ENCODE peak calls at places on chromosomes 2 and 18, in six cellular contexts. One of them, this sample, is unnamed.

GRCh38 chr18:27952741-27953140 is 224.2 kb downstream of the CDH2 start:
- DNase-seq in GM23338: no peak
- DNase-seq in HCT116: no peak
- DNase-seq in SK-N-SH: no peak
- DNase-seq in AG04450: no peak
- DNase-seq in caudate nucleus: no peak
- DNase-seq in this sample: no peak

GRCh38 chr18:27713037-27713726 is 463.7 kb downstream of the CDH2 start:
- DNase-seq in SK-N-SH: no peak
- DNase-seq in HCT116: no peak
- DNase-seq in AG04450: no peak
- DNase-seq in GM23338: peak
- DNase-seq in caudate nucleus: no peak
- DNase-seq in this sample: no peak

GRCh38 chr2:37230581-37230980 is 815 bp downstream of the CEBPZ start:
- DNase-seq in SK-N-SH: peak
- DNase-seq in AG04450: no peak
- DNase-seq in GM23338: no peak
- DNase-seq in caudate nucleus: no peak
- DNase-seq in HCT116: no peak
- DNase-seq in this sample: no peak

GRCh38 chr2:224145751-224146355 is 106.8 kb upstream of the SERPINE2 start:
- DNase-seq in SK-N-SH: no peak
- DNase-seq in GM23338: no peak
- DNase-seq in AG04450: no peak
- DNase-seq in HCT116: peak
- DNase-seq in caudate nucleus: no peak
- DNase-seq in this sample: peak

GRCh38 chr2:158325031-158325781 is 131.3 kb downstream of the CCDC148 start:
- DNase-seq in SK-N-SH: no peak
- DNase-seq in AG04450: no peak
- DNase-seq in GM23338: no peak
- DNase-seq in HCT116: no peak
- DNase-seq in caudate nucleus: no peak
- DNase-seq in this sample: peak

GRCh38 chr2:79887747-79888374 is 375.0 kb downstream of the CTNNA2 start:
- DNase-seq in GM23338: peak
- DNase-seq in caudate nucleus: peak
- DNase-seq in SK-N-SH: peak
- DNase-seq in HCT116: peak
- DNase-seq in AG04450: peak
- DNase-seq in this sample: no peak

GRCh38 chr2:54676656-54677055 is 46.8 kb upstream of the EML6 start:
- DNase-seq in AG04450: no peak
- DNase-seq in HCT116: no peak
- DNase-seq in GM23338: no peak
- DNase-seq in SK-N-SH: no peak
- DNase-seq in caudate nucleus: no peak
- DNase-seq in this sample: no peak

GRCh38 chr2:217418090-217418489 is 558.2 kb upstream of the TNP1 start:
- DNase-seq in SK-N-SH: no peak
- DNase-seq in AG04450: peak
- DNase-seq in GM23338: no peak
- DNase-seq in caudate nucleus: no peak
- DNase-seq in HCT116: no peak
- DNase-seq in this sample: no peak

GRCh38 chr2:164778723-164779122 is 62.9 kb downstream of the COBLL1 start:
- DNase-seq in GM23338: no peak
- DNase-seq in HCT116: no peak
- DNase-seq in AG04450: no peak
- DNase-seq in SK-N-SH: no peak
- DNase-seq in caudate nucleus: no peak
- DNase-seq in this sample: no peak

GRCh38 chr2:234980476-234981187 is 28.8 kb downstream of the SH3BP4 start:
- DNase-seq in HCT116: no peak
- DNase-seq in SK-N-SH: no peak
- DNase-seq in caudate nucleus: no peak
- DNase-seq in AG04450: no peak
- DNase-seq in GM23338: no peak
- DNase-seq in this sample: no peak

GRCh38 chr2:227536445-227536844 is 62.2 kb upstream of the SCYGR2 start:
- DNase-seq in AG04450: no peak
- DNase-seq in caudate nucleus: no peak
- DNase-seq in GM23338: no peak
- DNase-seq in HCT116: no peak
- DNase-seq in SK-N-SH: peak
- DNase-seq in this sample: no peak

GRCh38 chr2:75287624-75288313 is 88.4 kb upstream of the TACR1 start:
- DNase-seq in SK-N-SH: no peak
- DNase-seq in GM23338: no peak
- DNase-seq in HCT116: no peak
- DNase-seq in caudate nucleus: no peak
- DNase-seq in AG04450: no peak
- DNase-seq in this sample: no peak

GRCh38 chr2:74659462-74659861 is 5.4 kb downstream of the SEMA4F start:
- DNase-seq in caudate nucleus: no peak
- DNase-seq in AG04450: no peak
- DNase-seq in HCT116: no peak
- DNase-seq in SK-N-SH: no peak
- DNase-seq in GM23338: no peak
- DNase-seq in this sample: no peak

GRCh38 chr2:209977386-209978239 is 24.8 kb upstream of the RPE start:
- DNase-seq in HCT116: peak
- DNase-seq in AG04450: peak
- DNase-seq in caudate nucleus: no peak
- DNase-seq in GM23338: peak
- DNase-seq in SK-N-SH: peak
- DNase-seq in this sample: no peak

GRCh38 chr2:12684471-12684936 is 32.2 kb upstream of the TRIB2 start:
- DNase-seq in GM23338: peak
- DNase-seq in caudate nucleus: no peak
- DNase-seq in HCT116: no peak
- DNase-seq in AG04450: peak
- DNase-seq in SK-N-SH: no peak
- DNase-seq in this sample: peak

GRCh38 chr2:217261452-217261851 is 401.6 kb upstream of the TNP1 start:
- DNase-seq in caudate nucleus: no peak
- DNase-seq in AG04450: no peak
- DNase-seq in GM23338: no peak
- DNase-seq in SK-N-SH: no peak
- DNase-seq in HCT116: no peak
- DNase-seq in this sample: no peak

GRCh38 chr2:189799531-189799930 is 15.3 kb downstream of the PMS1 start:
- DNase-seq in HCT116: no peak
- DNase-seq in caudate nucleus: no peak
- DNase-seq in GM23338: no peak
- DNase-seq in AG04450: no peak
- DNase-seq in SK-N-SH: no peak
- DNase-seq in this sample: no peak

GRCh38 chr18:12308386-12309100 is 502 bp downstream of the TUBB6 start:
- DNase-seq in caudate nucleus: no peak
- DNase-seq in GM23338: peak
- DNase-seq in SK-N-SH: peak
- DNase-seq in HCT116: no peak
- DNase-seq in AG04450: peak
- DNase-seq in this sample: no peak

DNA sequence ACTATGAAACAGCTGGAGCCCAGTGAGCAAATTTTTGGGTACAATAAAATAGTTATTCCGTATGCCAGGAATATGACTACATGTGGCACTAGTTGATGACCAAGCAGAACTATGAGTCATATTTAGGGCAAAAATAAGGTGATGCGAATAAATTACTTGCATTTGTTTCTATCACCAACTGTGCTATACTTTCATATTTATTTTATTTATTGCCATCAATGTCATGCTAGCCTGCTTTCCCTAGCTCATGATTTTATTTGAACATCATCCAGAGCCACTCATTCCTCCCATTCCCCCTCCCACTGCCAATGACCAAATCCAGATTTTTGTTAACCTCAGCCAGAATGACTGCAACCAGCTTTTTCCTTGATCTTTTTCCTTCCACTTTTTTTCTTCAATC is 13.4 kb upstream of the FAP start:
- DNase-seq in AG04450: no peak
- DNase-seq in SK-N-SH: no peak
- DNase-seq in HCT116: no peak
- DNase-seq in caudate nucleus: no peak
- DNase-seq in GM23338: no peak
- DNase-seq in this sample: no peak
- H3K27ac ChIP-seq in AG04450: no peak
- H3K27ac ChIP-seq in SK-N-SH: peak
- H3K27ac ChIP-seq in HCT116: no peak
- H3K27ac ChIP-seq in caudate nucleus: no peak
- H3K27ac ChIP-seq in GM23338: no peak
- H3K27ac ChIP-seq in this sample: peak

GRCh38 chr2:67486041-67486796 is 89.1 kb downstream of the ETAA1 start:
- DNase-seq in GM23338: no peak
- DNase-seq in HCT116: no peak
- DNase-seq in caudate nucleus: no peak
- DNase-seq in AG04450: no peak
- DNase-seq in SK-N-SH: no peak
- DNase-seq in this sample: peak

GRCh38 chr2:67485431-67485830 is 88.3 kb downstream of the ETAA1 start:
- DNase-seq in caudate nucleus: no peak
- DNase-seq in HCT116: no peak
- DNase-seq in SK-N-SH: no peak
- DNase-seq in GM23338: peak
- DNase-seq in AG04450: no peak
- DNase-seq in this sample: no peak

GRCh38 chr2:67489396-67489795 is 92.3 kb downstream of the ETAA1 start:
- DNase-seq in HCT116: no peak
- DNase-seq in SK-N-SH: no peak
- DNase-seq in caudate nucleus: no peak
- DNase-seq in GM23338: peak
- DNase-seq in AG04450: no peak
- DNase-seq in this sample: no peak

DNA sequence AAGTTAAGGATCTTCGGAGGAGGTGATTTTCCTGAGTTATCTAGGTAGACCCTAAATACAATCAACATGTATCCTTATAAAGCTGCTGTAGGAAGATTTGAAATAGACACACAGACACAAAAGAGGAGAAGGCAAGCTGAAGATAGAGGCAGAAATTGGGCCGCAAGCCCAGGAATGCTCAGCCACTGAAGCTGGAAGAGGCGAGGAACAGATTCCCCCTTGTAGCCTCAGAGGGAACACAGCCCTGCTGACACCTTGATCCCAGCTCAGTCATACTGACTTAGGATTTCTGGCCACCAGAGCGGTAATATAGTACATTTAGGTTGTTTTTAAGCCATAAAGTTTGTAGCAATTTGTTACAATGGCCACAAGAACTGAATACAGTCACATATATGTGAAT is 90.9 kb downstream of the ETAA1 start:
- DNase-seq in caudate nucleus: no peak
- DNase-seq in AG04450: no peak
- DNase-seq in GM23338: no peak
- DNase-seq in HCT116: no peak
- DNase-seq in SK-N-SH: no peak
- DNase-seq in this sample: no peak
- H3K27ac ChIP-seq in caudate nucleus: no peak
- H3K27ac ChIP-seq in AG04450: no peak
- H3K27ac ChIP-seq in GM23338: no peak
- H3K27ac ChIP-seq in HCT116: no peak
- H3K27ac ChIP-seq in SK-N-SH: no peak
- H3K27ac ChIP-seq in this sample: no peak

DNA sequence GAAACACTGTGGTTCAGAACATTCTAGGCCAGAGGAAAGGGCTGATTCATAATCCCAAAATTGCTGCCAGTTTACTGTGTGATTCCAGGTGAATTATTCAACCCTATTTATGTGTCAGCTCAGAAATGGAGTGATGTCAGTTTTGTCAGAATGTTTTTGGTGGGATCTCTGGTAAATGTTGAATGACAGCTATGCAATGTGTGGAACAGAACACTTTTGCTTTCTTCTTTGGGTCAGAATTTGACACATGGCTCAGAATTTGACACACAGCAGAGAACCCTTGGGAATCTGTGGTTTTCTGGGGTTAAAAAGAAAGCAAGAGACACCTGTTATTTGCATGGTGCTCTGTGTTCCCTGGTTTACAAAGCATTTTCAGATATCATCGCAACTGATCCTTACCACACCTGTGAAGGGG is 1.6 kb upstream of the MTA3 start:
- DNase-seq in SK-N-SH: no peak
- DNase-seq in GM23338: no peak
- DNase-seq in caudate nucleus: no peak
- DNase-seq in HCT116: no peak
- DNase-seq in AG04450: no peak
- DNase-seq in this sample: no peak
- H3K27ac ChIP-seq in SK-N-SH: no peak
- H3K27ac ChIP-seq in GM23338: peak
- H3K27ac ChIP-seq in caudate nucleus: peak
- H3K27ac ChIP-seq in HCT116: no peak
- H3K27ac ChIP-seq in AG04450: no peak
- H3K27ac ChIP-seq in this sample: peak

GRCh38 chr2:19124135-19124534 is 234.3 kb downstream of the OSR1 start:
- DNase-seq in AG04450: peak
- DNase-seq in caudate nucleus: no peak
- DNase-seq in HCT116: no peak
- DNase-seq in GM23338: no peak
- DNase-seq in SK-N-SH: no peak
- DNase-seq in this sample: peak

GRCh38 chr2:19128148-19128547 is 230.3 kb downstream of the OSR1 start:
- DNase-seq in GM23338: no peak
- DNase-seq in caudate nucleus: no peak
- DNase-seq in HCT116: no peak
- DNase-seq in AG04450: no peak
- DNase-seq in SK-N-SH: no peak
- DNase-seq in this sample: no peak

GRCh38 chr2:19127616-19128015 is 230.8 kb downstream of the OSR1 start:
- DNase-seq in HCT116: no peak
- DNase-seq in GM23338: no peak
- DNase-seq in SK-N-SH: no peak
- DNase-seq in caudate nucleus: no peak
- DNase-seq in AG04450: no peak
- DNase-seq in this sample: no peak

GRCh38 chr2:19126281-19126680 is 232.1 kb downstream of the OSR1 start:
- DNase-seq in GM23338: no peak
- DNase-seq in caudate nucleus: no peak
- DNase-seq in AG04450: no peak
- DNase-seq in HCT116: no peak
- DNase-seq in SK-N-SH: no peak
- DNase-seq in this sample: no peak

DNA sequence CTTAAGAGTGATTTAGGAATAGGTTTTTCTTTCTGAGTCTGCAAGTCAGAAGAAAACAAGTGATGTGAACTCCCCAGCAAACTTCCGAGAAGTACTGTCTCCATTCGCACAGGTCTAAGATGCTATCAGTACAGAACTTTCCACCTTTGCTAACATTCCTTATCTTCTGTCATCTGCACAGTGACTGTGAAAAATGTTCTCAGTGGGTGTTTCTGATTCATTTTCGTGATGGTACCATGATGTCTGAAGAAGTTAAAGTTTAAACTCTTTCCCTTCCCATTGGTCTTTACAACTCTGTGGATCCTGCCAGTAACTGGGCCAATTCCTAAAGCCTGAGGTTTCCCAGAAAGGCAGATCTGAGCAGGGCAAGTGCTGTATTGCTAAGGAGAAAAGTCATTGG is 232.5 kb downstream of the OSR1 start:
- DNase-seq in AG04450: no peak
- DNase-seq in SK-N-SH: no peak
- DNase-seq in HCT116: no peak
- DNase-seq in caudate nucleus: no peak
- DNase-seq in GM23338: no peak
- DNase-seq in this sample: no peak
- H3K27ac ChIP-seq in AG04450: no peak
- H3K27ac ChIP-seq in SK-N-SH: peak
- H3K27ac ChIP-seq in HCT116: no peak
- H3K27ac ChIP-seq in caudate nucleus: no peak
- H3K27ac ChIP-seq in GM23338: no peak
- H3K27ac ChIP-seq in this sample: no peak